ENCODE peak calls at places on chromosomes 16 and 17, in seven cellular contexts. C is left ventricle myocardium inferior, L is choroid plexus epithelial cell, E is Peyer's patch, Q is IMR-90, D is transverse colon, I is BJ. U is an unnamed sample.

GRCh38 chr17:75729351-75729750 is 8.1 kb downstream of the ITGB4 start:
- DNase-seq in C (no peak), L (no peak), E (no peak), Q (no peak), D (no peak), I (no peak), U (no peak)

GRCh38 chr16:83068686-83069085 is 441.9 kb downstream of the CDH13 start:
- DNase-seq in C (no peak), L (peak), E (no peak), Q (peak), D (no peak), I (no peak), U (no peak)

GRCh38 chr17:63950940-63951907 is 19.1 kb upstream of the CD79B start:
- DNase-seq in C (no peak), L (no peak), E (peak), Q (no peak), D (peak), I (no peak), U (no peak)

GRCh38 chr17:79977161-79977631 is 58.5 kb downstream of the TBC1D16 start:
- DNase-seq in C (no peak), L (no peak), E (no peak), Q (no peak), D (no peak), I (no peak), U (no peak)

GRCh38 chr16:27322858-27323780 is 9.3 kb downstream of the IL4R start:
- DNase-seq in C (no peak), L (no peak), E (peak), Q (no peak), D (peak), I (no peak), U (no peak)

GRCh38 chr16:29148867-29149272 is 164.0 kb downstream of the LAT start:
- DNase-seq in C (peak), L (no peak), E (no peak), Q (no peak), D (peak), I (no peak), U (peak)

GRCh38 chr16:14337303-14338191 is 266.4 kb downstream of the MRTFB start:
- DNase-seq in C (no peak), L (peak), E (no peak), Q (peak), D (no peak), I (no peak), U (no peak)

GRCh38 chr17:19016881-19017280 is 12.3 kb upstream of the FAM83G start:
- DNase-seq in C (no peak), L (no peak), E (no peak), Q (no peak), D (no peak), I (no peak), U (peak)

GRCh38 chr17:82367724-82368524 is 3.6 kb upstream of the UTS2R start:
- DNase-seq in C (no peak), L (no peak), E (no peak), Q (peak), D (no peak), I (no peak), U (no peak)

GRCh38 chr17:75036643-75037268 is 10.0 kb downstream of the ATP5PD start:
- DNase-seq in C (peak), L (peak), E (peak), Q (peak), D (peak), I (no peak), U (peak)

GRCh38 chr17:71970312-71970711 is 150.5 kb upstream of the SOX9 start:
- DNase-seq in C (no peak), L (peak), E (no peak), Q (peak), D (no peak), I (no peak), U (no peak)

GRCh38 chr17:12599185-12599920 is 66.3 kb upstream of the MYOCD start:
- DNase-seq in C (no peak), L (peak), E (no peak), Q (peak), D (no peak), I (no peak), U (no peak)

GRCh38 chr16:30600215-30600614 is 10.0 kb downstream of the ZNF689 start:
- DNase-seq in C (no peak), L (no peak), E (no peak), Q (no peak), D (no peak), I (no peak), U (no peak)

DNA sequence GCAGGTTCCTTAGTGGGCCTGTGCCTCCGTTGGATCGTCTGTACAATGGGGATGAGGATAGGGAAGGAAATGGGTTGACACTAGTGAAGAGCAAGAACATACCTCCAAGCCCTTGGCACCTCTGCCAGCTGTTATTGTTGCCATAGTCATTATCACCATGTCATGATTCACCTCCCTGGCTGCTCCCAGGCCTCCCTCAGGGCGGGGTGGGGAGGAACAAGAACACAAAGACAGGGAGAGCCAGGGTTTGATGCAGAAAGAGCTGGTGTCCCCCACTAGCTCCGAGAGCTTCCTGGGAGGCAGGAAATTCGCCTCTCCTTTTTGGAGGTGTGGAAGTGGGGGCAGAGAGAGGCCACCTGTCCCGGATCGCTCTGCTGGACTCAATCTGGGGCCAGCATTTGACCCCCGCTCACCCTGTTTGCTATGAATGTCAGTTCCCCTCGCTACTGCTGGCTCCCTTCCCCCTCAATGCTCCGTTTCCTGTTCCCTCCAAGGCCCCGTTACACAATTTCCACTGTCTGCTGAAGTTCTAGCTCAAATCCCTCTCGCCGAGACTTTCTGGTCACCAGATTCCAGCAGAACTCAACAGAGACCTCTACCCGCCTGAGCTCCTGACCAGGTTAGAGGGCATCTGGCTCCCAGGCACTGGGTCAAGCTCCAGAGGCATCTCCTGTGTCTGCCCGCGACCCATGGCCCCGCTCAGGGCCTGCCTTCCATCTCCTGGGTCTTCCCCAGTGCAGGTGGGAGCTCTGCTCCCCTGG is 9.1 kb downstream of the TIMP2 start:
- DNase-seq in C (peak), L (peak), E (peak), Q (no peak), D (peak), I (no peak), U (peak)
- TF ChIP-seq CTCF in C (no peak), L (no peak), E (no peak), Q (no peak), D (no peak), I (no peak), U (no peak)

GRCh38 chr16:12902511-12903324 is 1.3 kb downstream of the SHISA9 start:
- DNase-seq in C (no peak), L (no peak), E (no peak), Q (no peak), D (no peak), I (no peak), U (no peak)
- H3K4me3 ChIP-seq in C (peak), L (no peak), E (peak), Q (no peak), D (peak), I (no peak), U (no peak)

DNA sequence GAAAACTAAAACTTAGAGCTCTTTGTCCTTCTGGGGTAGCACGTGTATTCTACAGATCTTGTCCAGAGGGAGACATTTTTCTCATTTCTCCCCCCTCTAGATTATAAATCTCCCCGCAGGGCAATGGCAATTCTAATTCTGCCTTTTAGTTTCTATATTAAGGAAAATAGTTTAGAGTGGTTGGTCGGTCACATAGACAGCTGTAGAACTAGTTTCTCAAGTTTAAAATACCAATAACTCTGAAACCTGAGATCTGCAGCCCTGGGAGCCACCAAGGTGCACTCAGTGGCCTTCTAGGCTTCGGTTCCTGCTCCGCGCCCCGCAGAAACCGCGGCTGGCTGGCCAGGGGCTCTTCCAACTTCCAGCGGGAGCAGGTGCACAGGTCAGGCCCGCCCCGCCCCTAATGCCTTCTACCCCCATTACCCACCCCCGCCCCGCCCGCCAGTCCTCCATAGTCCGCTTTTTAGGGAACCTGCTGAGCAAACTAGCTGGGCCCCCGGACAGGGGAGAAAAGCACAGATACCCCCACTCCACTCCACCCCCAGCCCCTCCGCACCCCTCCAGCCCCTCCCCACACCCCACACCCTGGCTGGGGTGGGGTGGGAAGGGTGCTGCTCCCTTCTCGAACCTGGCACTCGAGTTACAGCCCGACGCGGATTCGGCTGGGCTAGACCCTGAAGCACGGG is 432 bp downstream of the SLFN11 start:
- DNase-seq in C (peak), L (no peak), E (no peak), Q (no peak), D (peak), I (no peak), U (peak)
- TF ChIP-seq CTCF in C (no peak), L (no peak), E (no peak), Q (no peak), D (no peak), I (no peak), U (no peak)

GRCh38 chr17:7293131-7293557 is 1.3 kb downstream of the YBX2 start:
- DNase-seq in C (no peak), L (no peak), E (no peak), Q (no peak), D (no peak), I (no peak), U (no peak)

GRCh38 chr17:7296189-7296861 is 1.9 kb upstream of the YBX2 start:
- DNase-seq in C (peak), L (peak), E (peak), Q (peak), D (peak), I (no peak), U (peak)

GRCh38 chr17:7293821-7294613 is 422 bp downstream of the YBX2 start:
- DNase-seq in C (no peak), L (no peak), E (peak), Q (no peak), D (peak), I (no peak), U (no peak)

GRCh38 chr17:7295230-7296180 is 1.1 kb upstream of the YBX2 start:
- DNase-seq in C (no peak), L (no peak), E (no peak), Q (no peak), D (no peak), I (no peak), U (no peak)

GRCh38 chr17:7294614-7295153 is at the start of gene YBX2:
- DNase-seq in C (peak), L (peak), E (peak), Q (peak), D (peak), I (no peak), U (peak)
- H3K4me3 ChIP-seq in C (peak), L (peak), E (peak), Q (peak), D (peak), I (peak), U (peak)